ENCODE peak calls at places on chromosomes 3 and 15, in six cellular contexts. One of them, this sample, is unnamed.
A peak's percentile ranks its signal among the peaks of the same experiment; 100 is the strongest.

GRCh38 chr15:42056934-42057743 is 36.3 kb upstream of the PLA2G4E start:
- DNase-seq in tibial nerve: no peak
- DNase-seq in HepG2: peak; percentile 80
- DNase-seq in lower leg skin: peak; percentile 84
- DNase-seq in spleen: peak; percentile 84
- DNase-seq in adrenal gland: peak; percentile 90
- DNase-seq in this sample: peak; percentile 58

GRCh38 chr3:99851955-99852354 is 34.3 kb downstream of the CMSS1 start:
- DNase-seq in tibial nerve: no peak
- DNase-seq in HepG2: no peak
- DNase-seq in adrenal gland: no peak
- DNase-seq in spleen: no peak
- DNase-seq in lower leg skin: no peak
- DNase-seq in this sample: no peak

GRCh38 chr3:108493862-108494261 is 16.5 kb downstream of the MYH15 start:
- DNase-seq in adrenal gland: no peak
- DNase-seq in tibial nerve: no peak
- DNase-seq in lower leg skin: no peak
- DNase-seq in HepG2: no peak
- DNase-seq in spleen: no peak
- DNase-seq in this sample: peak; percentile 8

GRCh38 chr3:42705962-42706585 is 3.5 kb upstream of the HHATL start:
- DNase-seq in adrenal gland: no peak
- DNase-seq in spleen: no peak
- DNase-seq in tibial nerve: no peak
- DNase-seq in HepG2: no peak
- DNase-seq in lower leg skin: no peak
- DNase-seq in this sample: no peak

GRCh38 chr3:36744770-36745169 is 19.6 kb downstream of the DCLK3 start:
- DNase-seq in tibial nerve: no peak
- DNase-seq in spleen: no peak
- DNase-seq in adrenal gland: no peak
- DNase-seq in lower leg skin: no peak
- DNase-seq in HepG2: no peak
- DNase-seq in this sample: no peak

GRCh38 chr15:96947296-96947695 is 616.8 kb downstream of the NR2F2 start:
- DNase-seq in adrenal gland: no peak
- DNase-seq in tibial nerve: no peak
- DNase-seq in lower leg skin: no peak
- DNase-seq in spleen: no peak
- DNase-seq in HepG2: no peak
- DNase-seq in this sample: no peak

GRCh38 chr15:63463793-63464192 is 40.6 kb upstream of the USP3 start:
- DNase-seq in tibial nerve: no peak
- DNase-seq in adrenal gland: no peak
- DNase-seq in HepG2: no peak
- DNase-seq in lower leg skin: no peak
- DNase-seq in spleen: no peak
- DNase-seq in this sample: no peak

GRCh38 chr15:79314811-79315210 is 3.9 kb downstream of the TMED3 start:
- DNase-seq in spleen: no peak
- DNase-seq in lower leg skin: peak; percentile 82
- DNase-seq in tibial nerve: no peak
- DNase-seq in HepG2: no peak
- DNase-seq in adrenal gland: no peak
- DNase-seq in this sample: no peak

GRCh38 chr3:66095295-66096001 is 56.7 kb upstream of the MAGI1 start:
- DNase-seq in adrenal gland: no peak
- DNase-seq in lower leg skin: no peak
- DNase-seq in spleen: no peak
- DNase-seq in tibial nerve: no peak
- DNase-seq in HepG2: no peak
- DNase-seq in this sample: no peak

GRCh38 chr3:14678015-14678503 is 3.1 kb downstream of the C3orf20 start:
- DNase-seq in spleen: no peak
- DNase-seq in adrenal gland: peak; percentile 55
- DNase-seq in lower leg skin: no peak
- DNase-seq in HepG2: peak; percentile 96
- DNase-seq in tibial nerve: no peak
- DNase-seq in this sample: no peak
- TF ChIP-seq POLR2A in spleen: no peak
- TF ChIP-seq POLR2A in adrenal gland: no peak
- TF ChIP-seq POLR2A in lower leg skin: no peak
- TF ChIP-seq POLR2A in HepG2: no peak
- TF ChIP-seq POLR2A in tibial nerve: no peak
- TF ChIP-seq POLR2A in this sample: no peak

GRCh38 chr3:12483364-12483763 is 916 bp upstream of the TSEN2 start:
- DNase-seq in HepG2: no peak
- DNase-seq in lower leg skin: no peak
- DNase-seq in tibial nerve: no peak
- DNase-seq in adrenal gland: no peak
- DNase-seq in spleen: no peak
- DNase-seq in this sample: peak; percentile 16

GRCh38 chr3:12483872-12484197 is 445 bp upstream of the TSEN2 start:
- DNase-seq in HepG2: no peak
- DNase-seq in spleen: peak; percentile 81
- DNase-seq in tibial nerve: no peak
- DNase-seq in lower leg skin: no peak
- DNase-seq in adrenal gland: no peak
- DNase-seq in this sample: no peak

GRCh38 chr3:12484983-12485327 is 675 bp downstream of the TSEN2 start:
- DNase-seq in tibial nerve: no peak
- DNase-seq in spleen: no peak
- DNase-seq in lower leg skin: no peak
- DNase-seq in adrenal gland: no peak
- DNase-seq in HepG2: peak; percentile 25
- DNase-seq in this sample: no peak

GRCh38 chr3:12486001-12486400 is 1.7 kb downstream of the TSEN2 start:
- DNase-seq in HepG2: no peak
- DNase-seq in adrenal gland: no peak
- DNase-seq in lower leg skin: no peak
- DNase-seq in tibial nerve: no peak
- DNase-seq in spleen: no peak
- DNase-seq in this sample: no peak

DNA sequence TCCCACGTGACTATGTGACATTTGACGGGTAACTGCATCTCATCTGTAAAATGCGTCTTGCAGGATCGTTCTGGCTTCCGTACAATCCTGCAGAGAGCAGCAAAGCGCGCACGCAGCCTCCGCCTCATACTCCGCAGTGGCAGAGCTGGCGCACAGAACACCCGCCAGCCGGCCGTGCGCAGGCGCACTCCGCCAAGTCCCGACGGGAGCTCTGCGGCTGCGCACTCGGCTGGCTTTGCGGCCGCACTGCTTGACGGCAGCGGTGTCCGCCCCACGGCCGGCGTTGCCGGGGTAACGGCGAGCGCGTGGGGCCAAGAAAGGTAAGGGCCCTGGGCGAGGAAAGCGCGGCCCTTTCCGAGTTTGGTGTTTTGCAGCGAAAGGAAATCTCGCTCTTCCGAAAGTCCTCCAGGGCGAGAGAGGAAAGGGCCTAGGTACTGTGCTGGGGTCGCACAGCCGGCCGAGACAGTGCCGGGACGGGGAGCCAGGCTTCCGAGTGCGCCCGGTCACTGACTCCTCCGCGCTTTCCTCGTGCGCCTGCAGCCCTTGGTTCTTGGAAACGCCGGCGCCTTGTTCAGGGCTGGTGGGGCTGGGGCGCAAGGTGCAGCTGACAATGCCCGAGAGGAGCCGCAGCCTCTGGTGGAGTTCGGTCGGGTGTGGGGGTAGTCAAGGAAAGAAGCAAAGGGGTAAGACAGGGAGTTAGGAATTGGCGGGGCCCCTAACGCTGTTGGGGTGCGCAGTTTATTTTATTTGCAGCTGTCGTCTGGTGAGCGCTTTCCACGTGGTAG is at the start of gene TSEN2:
- DNase-seq in lower leg skin: peak; percentile 87
- DNase-seq in adrenal gland: peak; percentile 93
- DNase-seq in tibial nerve: peak; percentile 85
- DNase-seq in spleen: peak; percentile 99
- DNase-seq in HepG2: peak; percentile 87
- DNase-seq in this sample: peak; percentile 98
- TF ChIP-seq POLR2A in lower leg skin: no peak
- TF ChIP-seq POLR2A in adrenal gland: peak; percentile 91
- TF ChIP-seq POLR2A in tibial nerve: peak; percentile 93
- TF ChIP-seq POLR2A in spleen: peak; percentile 54
- TF ChIP-seq POLR2A in HepG2: peak; percentile 97
- TF ChIP-seq POLR2A in this sample: peak; percentile 77

GRCh38 chr15:34337557-34338306 is at the start of gene SLC12A6:
- DNase-seq in HepG2: peak; percentile 78
- DNase-seq in spleen: peak; percentile 99
- DNase-seq in lower leg skin: peak; percentile 85
- DNase-seq in tibial nerve: peak; percentile 74
- DNase-seq in adrenal gland: peak; percentile 87
- DNase-seq in this sample: peak; percentile 92
- TF ChIP-seq POLR2A in HepG2: peak; percentile 64
- TF ChIP-seq POLR2A in spleen: peak; percentile 58
- TF ChIP-seq POLR2A in lower leg skin: no peak
- TF ChIP-seq POLR2A in tibial nerve: peak; percentile 73
- TF ChIP-seq POLR2A in adrenal gland: peak; percentile 79
- TF ChIP-seq POLR2A in this sample: peak; percentile 91

GRCh38 chr3:50246517-50246954 is 10.5 kb downstream of the GNAI2 start:
- DNase-seq in adrenal gland: no peak
- DNase-seq in tibial nerve: no peak
- DNase-seq in lower leg skin: peak; percentile 47
- DNase-seq in HepG2: no peak
- DNase-seq in spleen: peak; percentile 91
- DNase-seq in this sample: peak; percentile 58
- TF ChIP-seq POLR2A in adrenal gland: no peak
- TF ChIP-seq POLR2A in tibial nerve: no peak
- TF ChIP-seq POLR2A in lower leg skin: no peak
- TF ChIP-seq POLR2A in HepG2: no peak
- TF ChIP-seq POLR2A in spleen: no peak
- TF ChIP-seq POLR2A in this sample: no peak

DNA sequence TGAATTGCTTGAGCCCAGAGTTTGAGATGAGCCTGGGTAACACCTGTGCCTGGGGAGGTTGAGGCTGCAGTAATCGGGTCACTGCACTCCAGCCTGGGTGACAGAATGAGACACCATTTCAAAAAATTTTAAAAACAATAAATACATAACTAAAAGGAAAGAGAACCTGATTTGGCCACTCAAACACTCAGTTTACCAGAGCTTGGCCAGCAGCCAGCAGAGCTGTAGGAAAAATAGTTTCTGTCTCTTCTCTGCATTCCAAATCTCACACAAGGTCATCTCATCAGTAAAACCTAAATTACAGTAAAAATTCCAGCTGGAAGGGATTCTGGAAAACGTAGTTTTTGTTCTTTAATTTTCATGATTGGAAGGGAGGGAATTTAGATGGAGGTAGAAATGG is 7.8 kb upstream of the PPM1L start:
- DNase-seq in spleen: no peak
- DNase-seq in tibial nerve: no peak
- DNase-seq in lower leg skin: no peak
- DNase-seq in adrenal gland: no peak
- DNase-seq in HepG2: no peak
- DNase-seq in this sample: no peak
- TF ChIP-seq POLR2A in spleen: no peak
- TF ChIP-seq POLR2A in tibial nerve: no peak
- TF ChIP-seq POLR2A in lower leg skin: no peak
- TF ChIP-seq POLR2A in adrenal gland: no peak
- TF ChIP-seq POLR2A in HepG2: no peak
- TF ChIP-seq POLR2A in this sample: no peak

GRCh38 chr3:119175869-119176756 is 2.7 kb downstream of the UPK1B start:
- DNase-seq in lower leg skin: no peak
- DNase-seq in tibial nerve: peak; percentile 28
- DNase-seq in spleen: no peak
- DNase-seq in HepG2: no peak
- DNase-seq in adrenal gland: no peak
- DNase-seq in this sample: no peak
- TF ChIP-seq POLR2A in lower leg skin: no peak
- TF ChIP-seq POLR2A in tibial nerve: no peak
- TF ChIP-seq POLR2A in spleen: no peak
- TF ChIP-seq POLR2A in HepG2: no peak
- TF ChIP-seq POLR2A in adrenal gland: no peak
- TF ChIP-seq POLR2A in this sample: no peak

DNA sequence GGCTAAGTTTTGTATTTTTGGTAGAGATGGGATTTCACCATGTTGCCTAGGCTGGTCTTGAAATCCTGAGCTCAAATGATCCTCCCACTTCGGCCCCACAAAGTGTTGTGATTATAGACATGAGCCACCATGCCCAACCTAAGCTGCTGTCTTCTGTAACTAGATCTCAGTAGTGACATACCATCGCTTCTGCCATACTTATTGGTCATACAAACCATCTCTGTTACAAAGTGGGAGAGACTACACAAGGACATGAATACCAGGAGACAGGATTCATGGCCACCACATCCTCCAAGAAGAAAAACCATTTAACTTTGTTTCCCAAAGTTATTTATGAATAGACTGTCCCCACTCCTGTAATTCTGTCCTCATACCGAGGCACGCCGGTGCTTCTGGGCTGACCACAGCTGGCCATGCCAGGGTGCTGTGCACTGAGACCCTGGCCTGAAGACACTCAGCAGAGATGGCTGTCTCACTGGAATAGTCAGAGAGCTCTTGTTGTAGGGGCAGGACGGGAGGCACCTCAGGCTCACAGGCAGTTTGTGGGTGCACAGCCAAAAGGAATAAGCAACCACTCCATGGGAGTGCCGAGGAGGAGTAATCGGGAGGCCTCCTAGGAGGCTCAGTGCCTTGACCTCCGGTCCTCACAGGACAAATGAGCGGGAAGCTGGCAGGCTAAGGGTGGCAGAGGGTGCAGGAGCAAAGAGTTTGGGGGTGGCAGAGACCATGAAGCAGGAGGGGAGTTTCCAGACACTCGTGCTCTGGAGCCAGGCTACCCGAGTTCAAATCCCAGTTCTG is 81.5 kb downstream of the SMAD6 start:
- DNase-seq in tibial nerve: no peak
- DNase-seq in lower leg skin: no peak
- DNase-seq in spleen: no peak
- DNase-seq in adrenal gland: no peak
- DNase-seq in HepG2: no peak
- DNase-seq in this sample: no peak
- TF ChIP-seq POLR2A in tibial nerve: no peak
- TF ChIP-seq POLR2A in lower leg skin: no peak
- TF ChIP-seq POLR2A in spleen: no peak
- TF ChIP-seq POLR2A in adrenal gland: no peak
- TF ChIP-seq POLR2A in HepG2: no peak
- TF ChIP-seq POLR2A in this sample: no peak

GRCh38 chr3:141370065-141370533 is 1.8 kb downstream of the ZBTB38 start:
- DNase-seq in lower leg skin: peak; percentile 56
- DNase-seq in adrenal gland: peak; percentile 70
- DNase-seq in tibial nerve: no peak
- DNase-seq in HepG2: peak; percentile 94
- DNase-seq in spleen: no peak
- DNase-seq in this sample: peak; percentile 91
- TF ChIP-seq POLR2A in lower leg skin: no peak
- TF ChIP-seq POLR2A in adrenal gland: no peak
- TF ChIP-seq POLR2A in tibial nerve: peak; percentile 62
- TF ChIP-seq POLR2A in HepG2: peak; percentile 46
- TF ChIP-seq POLR2A in spleen: no peak
- TF ChIP-seq POLR2A in this sample: no peak